ENCODE peak calls at places on chromosomes 4 and X, in five cellular contexts. H, Y, F, E and P are unnamed samples.

GRCh38 chr4:160319221-160319867 is 1216.5 kb downstream of the RAPGEF2 start:
- DNase-seq in H (no peak), Y (no peak), F (no peak), E (no peak), P (no peak)

GRCh38 chrX:102985182-102985581 is 48.1 kb downstream of the RAB40AL start:
- DNase-seq in H (no peak), Y (peak), F (no peak), E (no peak), P (no peak)

GRCh38 chr4:115159141-115159540 is 45.7 kb upstream of the NDST4 start:
- DNase-seq in H (no peak), Y (no peak), F (no peak), E (no peak), P (no peak)

GRCh38 chr4:174873931-174874330 is 44.2 kb upstream of the ADAM29 start:
- DNase-seq in H (peak), Y (no peak), F (no peak), E (no peak), P (no peak)

GRCh38 chr4:141771889-141772830 is 135.8 kb downstream of the IL15 start:
- DNase-seq in H (no peak), Y (no peak), F (no peak), E (no peak), P (no peak)

GRCh38 chrX:120244735-120245498 is 5.7 kb upstream of the ZBTB33 start:
- DNase-seq in H (peak), Y (peak), F (peak), E (peak), P (peak)

GRCh38 chr4:156672924-156673323 is 298.7 kb downstream of the PDGFC start:
- DNase-seq in H (no peak), Y (peak), F (no peak), E (no peak), P (no peak)

GRCh38 chrX:109839694-109840358 is 106.8 kb upstream of the ACSL4 start:
- DNase-seq in H (peak), Y (no peak), F (peak), E (no peak), P (no peak)

GRCh38 chr4:2697995-2698414 is 58.1 kb downstream of the TNIP2 start:
- DNase-seq in H (no peak), Y (no peak), F (no peak), E (no peak), P (peak)

GRCh38 chr4:51942108-51942832 is 77.9 kb downstream of the LRRC66 start:
- DNase-seq in H (no peak), Y (no peak), F (no peak), E (no peak), P (no peak)